ENCODE peak calls at places on chromosomes 6 and 20, in five cellular contexts. One of them, this sample, is unnamed.

GRCh38 chr6:46743425-46744158 is 3.1 kb upstream of the ANKRD66 start:
- DNase-seq in fibroblast of the aortic adventitia: no peak
- DNase-seq in glutamatergic neuron: no peak
- DNase-seq in OCI-LY7: no peak
- DNase-seq in heart left ventricle: no peak
- DNase-seq in this sample: no peak

GRCh38 chr20:14672066-14672465 is 334.7 kb upstream of the FLRT3 start:
- DNase-seq in fibroblast of the aortic adventitia: peak; percentile 21
- DNase-seq in glutamatergic neuron: no peak
- DNase-seq in OCI-LY7: no peak
- DNase-seq in heart left ventricle: no peak
- DNase-seq in this sample: no peak

GRCh38 chr6:125791151-125791819 is 525 bp downstream of the NCOA7 start:
- DNase-seq in fibroblast of the aortic adventitia: peak; percentile 72
- DNase-seq in glutamatergic neuron: peak; percentile 31
- DNase-seq in OCI-LY7: peak; percentile 76
- DNase-seq in heart left ventricle: no peak
- DNase-seq in this sample: no peak

GRCh38 chr20:653110-653589 is at the start of gene SRXN1:
- DNase-seq in fibroblast of the aortic adventitia: peak; percentile 90
- DNase-seq in glutamatergic neuron: peak; percentile 91
- DNase-seq in OCI-LY7: peak; percentile 95
- DNase-seq in heart left ventricle: peak; percentile 96
- DNase-seq in this sample: peak; percentile 82

GRCh38 chr6:36851149-36851614 is 11.9 kb upstream of the CPNE5 start:
- DNase-seq in fibroblast of the aortic adventitia: peak; percentile 92
- DNase-seq in glutamatergic neuron: peak; percentile 32
- DNase-seq in OCI-LY7: peak; percentile 71
- DNase-seq in heart left ventricle: no peak
- DNase-seq in this sample: peak; percentile 46

GRCh38 chr20:50855498-50856474 is 60.9 kb downstream of the BCAS4 start:
- DNase-seq in fibroblast of the aortic adventitia: no peak
- DNase-seq in glutamatergic neuron: no peak
- DNase-seq in OCI-LY7: no peak
- DNase-seq in heart left ventricle: no peak
- DNase-seq in this sample: no peak

GRCh38 chr6:111997863-111998191 is 56.1 kb upstream of the CCN6 start:
- DNase-seq in fibroblast of the aortic adventitia: peak; percentile 54
- DNase-seq in glutamatergic neuron: no peak
- DNase-seq in OCI-LY7: no peak
- DNase-seq in heart left ventricle: peak; percentile 44
- DNase-seq in this sample: no peak

GRCh38 chr6:74946961-74947360 is 258.9 kb downstream of the COL12A1 start:
- DNase-seq in fibroblast of the aortic adventitia: peak; percentile 78
- DNase-seq in glutamatergic neuron: no peak
- DNase-seq in OCI-LY7: no peak
- DNase-seq in heart left ventricle: no peak
- DNase-seq in this sample: no peak

GRCh38 chr6:149905371-149905910 is 7.5 kb upstream of the RAET1E start:
- DNase-seq in fibroblast of the aortic adventitia: no peak
- DNase-seq in glutamatergic neuron: no peak
- DNase-seq in OCI-LY7: no peak
- DNase-seq in heart left ventricle: no peak
- DNase-seq in this sample: no peak

GRCh38 chr6:48087448-48087847 is 23.5 kb downstream of the PTCHD4 start:
- DNase-seq in fibroblast of the aortic adventitia: peak; percentile 77
- DNase-seq in glutamatergic neuron: no peak
- DNase-seq in OCI-LY7: peak; percentile 7
- DNase-seq in heart left ventricle: no peak
- DNase-seq in this sample: no peak

GRCh38 chr6:39684790-39685485 is 40.3 kb downstream of the KIF6 start:
- DNase-seq in fibroblast of the aortic adventitia: peak; percentile 1
- DNase-seq in glutamatergic neuron: no peak
- DNase-seq in OCI-LY7: no peak
- DNase-seq in heart left ventricle: no peak
- DNase-seq in this sample: no peak

GRCh38 chr20:19791887-19792286 is 33.8 kb downstream of the RIN2 start:
- DNase-seq in fibroblast of the aortic adventitia: no peak
- DNase-seq in glutamatergic neuron: no peak
- DNase-seq in OCI-LY7: no peak
- DNase-seq in heart left ventricle: no peak
- DNase-seq in this sample: no peak

GRCh38 chr6:135282425-135282824 is 101.3 kb downstream of the MYB start:
- DNase-seq in fibroblast of the aortic adventitia: no peak
- DNase-seq in glutamatergic neuron: no peak
- DNase-seq in OCI-LY7: no peak
- DNase-seq in heart left ventricle: no peak
- DNase-seq in this sample: no peak

GRCh38 chr6:166008441-166009369 is 158.9 kb downstream of the TBXT start:
- DNase-seq in fibroblast of the aortic adventitia: peak; percentile 79
- DNase-seq in glutamatergic neuron: peak; percentile 63
- DNase-seq in OCI-LY7: no peak
- DNase-seq in heart left ventricle: no peak
- DNase-seq in this sample: peak; percentile 26

GRCh38 chr6:35514587-35514986 is 1.9 kb upstream of the TULP1 start:
- DNase-seq in fibroblast of the aortic adventitia: no peak
- DNase-seq in glutamatergic neuron: no peak
- DNase-seq in OCI-LY7: no peak
- DNase-seq in heart left ventricle: no peak
- DNase-seq in this sample: no peak

GRCh38 chr6:52566853-52567279 is 10.0 kb downstream of the TRAM2 start:
- DNase-seq in fibroblast of the aortic adventitia: peak; percentile 86
- DNase-seq in glutamatergic neuron: no peak
- DNase-seq in OCI-LY7: no peak
- DNase-seq in heart left ventricle: peak; percentile 45
- DNase-seq in this sample: no peak

GRCh38 chr6:36839819-36840379 is 655 bp upstream of the CPNE5 start:
- DNase-seq in fibroblast of the aortic adventitia: peak; percentile 16
- DNase-seq in glutamatergic neuron: peak; percentile 74
- DNase-seq in OCI-LY7: peak; percentile 11
- DNase-seq in heart left ventricle: peak; percentile 77
- DNase-seq in this sample: peak; percentile 51

GRCh38 chr6:34912715-34913464 is 23.8 kb downstream of the ANKS1A start:
- DNase-seq in fibroblast of the aortic adventitia: peak; percentile 56
- DNase-seq in glutamatergic neuron: no peak
- DNase-seq in OCI-LY7: peak; percentile 10
- DNase-seq in heart left ventricle: no peak
- DNase-seq in this sample: no peak

GRCh38 chr6:157272866-157273755 is 50.2 kb downstream of the TMEM242 start:
- DNase-seq in fibroblast of the aortic adventitia: no peak
- DNase-seq in glutamatergic neuron: no peak
- DNase-seq in OCI-LY7: peak; percentile 81
- DNase-seq in heart left ventricle: no peak
- DNase-seq in this sample: no peak

GRCh38 chr6:119193707-119194106 is 115.2 kb upstream of the FAM184A start:
- DNase-seq in fibroblast of the aortic adventitia: no peak
- DNase-seq in glutamatergic neuron: no peak
- DNase-seq in OCI-LY7: no peak
- DNase-seq in heart left ventricle: no peak
- DNase-seq in this sample: no peak

GRCh38 chr6:41021832-41022231 is 17.2 kb downstream of the UNC5CL start:
- DNase-seq in fibroblast of the aortic adventitia: peak; percentile 49
- DNase-seq in glutamatergic neuron: no peak
- DNase-seq in OCI-LY7: no peak
- DNase-seq in heart left ventricle: peak; percentile 60
- DNase-seq in this sample: no peak

GRCh38 chr6:89794324-89794723 is 25.3 kb downstream of the MDN1 start:
- DNase-seq in fibroblast of the aortic adventitia: no peak
- DNase-seq in glutamatergic neuron: no peak
- DNase-seq in OCI-LY7: no peak
- DNase-seq in heart left ventricle: no peak
- DNase-seq in this sample: no peak

GRCh38 chr6:163001341-163001740 is 273.6 kb downstream of the PACRG start:
- DNase-seq in fibroblast of the aortic adventitia: no peak
- DNase-seq in glutamatergic neuron: no peak
- DNase-seq in OCI-LY7: no peak
- DNase-seq in heart left ventricle: no peak
- DNase-seq in this sample: no peak

GRCh38 chr6:134437376-134437775 is 119.5 kb upstream of the SGK1 start:
- DNase-seq in fibroblast of the aortic adventitia: peak; percentile 34
- DNase-seq in glutamatergic neuron: no peak
- DNase-seq in OCI-LY7: peak; percentile 20
- DNase-seq in heart left ventricle: no peak
- DNase-seq in this sample: no peak

GRCh38 chr6:161963181-161963580 is 689.3 kb upstream of the AGPAT4 start:
- DNase-seq in fibroblast of the aortic adventitia: no peak
- DNase-seq in glutamatergic neuron: no peak
- DNase-seq in OCI-LY7: no peak
- DNase-seq in heart left ventricle: no peak
- DNase-seq in this sample: no peak

GRCh38 chr6:1518855-1519254 is 90.9 kb upstream of the FOXC1 start:
- DNase-seq in fibroblast of the aortic adventitia: no peak
- DNase-seq in glutamatergic neuron: no peak
- DNase-seq in OCI-LY7: no peak
- DNase-seq in heart left ventricle: no peak
- DNase-seq in this sample: no peak

GRCh38 chr6:16059496-16059895 is 69.4 kb upstream of the MYLIP start:
- DNase-seq in fibroblast of the aortic adventitia: no peak
- DNase-seq in glutamatergic neuron: no peak
- DNase-seq in OCI-LY7: no peak
- DNase-seq in heart left ventricle: no peak
- DNase-seq in this sample: no peak

GRCh38 chr6:43367245-43367984 is 2.0 kb downstream of the ZNF318 start:
- DNase-seq in fibroblast of the aortic adventitia: no peak
- DNase-seq in glutamatergic neuron: no peak
- DNase-seq in OCI-LY7: peak; percentile 39
- DNase-seq in heart left ventricle: no peak
- DNase-seq in this sample: no peak

GRCh38 chr6:43373252-43373875 is 3.9 kb upstream of the ZNF318 start:
- DNase-seq in fibroblast of the aortic adventitia: no peak
- DNase-seq in glutamatergic neuron: no peak
- DNase-seq in OCI-LY7: no peak
- DNase-seq in heart left ventricle: no peak
- DNase-seq in this sample: no peak

GRCh38 chr6:43368517-43369160 is 808 bp downstream of the ZNF318 start:
- DNase-seq in fibroblast of the aortic adventitia: peak; percentile 39
- DNase-seq in glutamatergic neuron: peak; percentile 88
- DNase-seq in OCI-LY7: peak; percentile 35
- DNase-seq in heart left ventricle: peak; percentile 64
- DNase-seq in this sample: peak; percentile 54

GRCh38 chr6:43369174-43370002 is at the start of gene ZNF318:
- DNase-seq in fibroblast of the aortic adventitia: peak; percentile 93
- DNase-seq in glutamatergic neuron: peak; percentile 97
- DNase-seq in OCI-LY7: peak; percentile 98
- DNase-seq in heart left ventricle: peak; percentile 98
- DNase-seq in this sample: peak; percentile 90
- TF ChIP-seq CTCF in fibroblast of the aortic adventitia: no peak
- TF ChIP-seq CTCF in glutamatergic neuron: no peak
- TF ChIP-seq CTCF in OCI-LY7: no peak
- TF ChIP-seq CTCF in heart left ventricle: no peak
- TF ChIP-seq CTCF in this sample: no peak

DNA sequence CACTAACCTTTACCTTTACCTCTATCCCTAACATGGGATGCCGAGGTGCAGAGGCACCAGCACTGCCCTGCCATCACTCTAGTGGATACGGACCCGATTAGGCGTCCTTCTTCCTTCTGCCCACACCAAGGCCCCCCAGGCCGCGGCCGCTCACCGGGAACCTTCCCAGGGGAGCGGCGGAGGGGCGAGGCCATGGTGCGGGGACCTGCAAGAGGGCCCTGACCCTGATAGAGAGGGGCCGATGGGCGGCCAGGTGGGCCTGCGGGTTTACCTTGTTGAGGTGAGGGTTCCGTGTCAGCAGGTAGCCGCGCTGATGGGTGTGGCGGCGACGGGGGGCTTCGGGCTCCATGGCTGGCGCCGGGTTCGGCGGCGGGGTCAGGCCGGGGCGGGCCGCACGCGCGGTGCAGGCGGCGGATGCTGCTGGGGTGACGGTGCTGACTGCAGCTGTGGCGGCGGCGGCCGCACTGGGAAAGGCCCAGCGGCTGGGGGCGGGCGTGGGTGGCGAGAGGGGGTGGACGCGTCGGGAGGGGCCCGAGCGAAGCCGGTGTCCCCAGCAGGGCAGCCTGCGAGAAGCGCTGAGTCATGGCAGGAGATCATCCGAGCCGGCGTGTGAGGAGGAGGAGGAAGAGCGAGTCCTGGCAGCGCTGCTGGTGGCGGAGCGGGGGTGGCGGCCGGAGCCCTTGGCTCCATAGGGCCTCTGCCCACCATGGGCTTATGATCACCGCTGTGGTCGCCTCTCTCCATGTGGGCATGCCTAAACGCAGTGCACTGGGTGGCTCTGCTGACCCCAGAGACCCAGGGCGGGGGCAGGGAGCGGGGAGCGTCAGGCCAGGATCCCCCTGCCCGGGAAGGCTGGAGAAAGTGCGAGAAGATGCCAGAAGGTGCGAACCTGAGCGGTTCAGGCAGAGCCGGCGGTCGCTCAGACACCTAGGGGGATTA is at the start of gene ME1:
- DNase-seq in fibroblast of the aortic adventitia: peak; percentile 69
- DNase-seq in glutamatergic neuron: peak; percentile 70
- DNase-seq in OCI-LY7: no peak
- DNase-seq in heart left ventricle: peak; percentile 88
- DNase-seq in this sample: peak; percentile 52
- TF ChIP-seq CTCF in fibroblast of the aortic adventitia: no peak
- TF ChIP-seq CTCF in glutamatergic neuron: no peak
- TF ChIP-seq CTCF in OCI-LY7: no peak
- TF ChIP-seq CTCF in heart left ventricle: no peak
- TF ChIP-seq CTCF in this sample: no peak

GRCh38 chr20:13298692-13299373 is 77.8 kb downstream of the ISM1 start:
- DNase-seq in fibroblast of the aortic adventitia: no peak
- DNase-seq in glutamatergic neuron: no peak
- DNase-seq in OCI-LY7: no peak
- DNase-seq in heart left ventricle: no peak
- DNase-seq in this sample: no peak

GRCh38 chr20:13299401-13299800 is 78.3 kb downstream of the ISM1 start:
- DNase-seq in fibroblast of the aortic adventitia: no peak
- DNase-seq in glutamatergic neuron: no peak
- DNase-seq in OCI-LY7: no peak
- DNase-seq in heart left ventricle: no peak
- DNase-seq in this sample: no peak

GRCh38 chr20:13301596-13301995 is 80.5 kb downstream of the ISM1 start:
- DNase-seq in fibroblast of the aortic adventitia: no peak
- DNase-seq in glutamatergic neuron: no peak
- DNase-seq in OCI-LY7: no peak
- DNase-seq in heart left ventricle: no peak
- DNase-seq in this sample: no peak

GRCh38 chr20:13307562-13308163 is 86.6 kb downstream of the ISM1 start:
- DNase-seq in fibroblast of the aortic adventitia: no peak
- DNase-seq in glutamatergic neuron: no peak
- DNase-seq in OCI-LY7: no peak
- DNase-seq in heart left ventricle: no peak
- DNase-seq in this sample: no peak

GRCh38 chr20:13302647-13303425 is 81.8 kb downstream of the ISM1 start:
- DNase-seq in fibroblast of the aortic adventitia: peak; percentile 14
- DNase-seq in glutamatergic neuron: peak; percentile 69
- DNase-seq in OCI-LY7: peak; percentile 16
- DNase-seq in heart left ventricle: no peak
- DNase-seq in this sample: peak; percentile 30
- TF ChIP-seq CTCF in fibroblast of the aortic adventitia: peak; percentile 66
- TF ChIP-seq CTCF in glutamatergic neuron: peak; percentile 74
- TF ChIP-seq CTCF in OCI-LY7: peak; percentile 72
- TF ChIP-seq CTCF in heart left ventricle: peak; percentile 52
- TF ChIP-seq CTCF in this sample: peak; percentile 69

GRCh38 chr20:38725959-38726848 is 1.9 kb downstream of the SLC32A1 start:
- DNase-seq in fibroblast of the aortic adventitia: peak; percentile 38
- DNase-seq in glutamatergic neuron: peak; percentile 91
- DNase-seq in OCI-LY7: no peak
- DNase-seq in heart left ventricle: no peak
- DNase-seq in this sample: peak; percentile 77
- TF ChIP-seq CTCF in fibroblast of the aortic adventitia: peak; percentile 54
- TF ChIP-seq CTCF in glutamatergic neuron: peak; percentile 80
- TF ChIP-seq CTCF in OCI-LY7: peak; percentile 29
- TF ChIP-seq CTCF in heart left ventricle: peak; percentile 15
- TF ChIP-seq CTCF in this sample: peak; percentile 58

This sample was measured in neural crest cell.